ENCODE peak calls at places on chromosomes 11 and 22, in five cellular contexts. Z is cardiac muscle cell; N is GM12878; S is uterus; O is CD8-positive, alpha-beta T cell. K is an unnamed sample.

GRCh38 chr11:100887659-100888058 is 200.6 kb downstream of the ARHGAP42 start:
- DNase-seq in Z (no peak), N (no peak), S (no peak), O (no peak), K (no peak)

GRCh38 chr11:60242607-60243292 is at the start of gene MS4A4E:
- DNase-seq in Z (no peak), N (no peak), S (no peak), O (no peak), K (no peak)

GRCh38 chr11:78812513-78813293 is 238.0 kb upstream of the NARS2 start:
- DNase-seq in Z (no peak), N (no peak), S (no peak), O (no peak), K (no peak)

GRCh38 chr22:19577422-19577966 is 53.3 kb upstream of the CLDN5 start:
- DNase-seq in Z (no peak), N (no peak), S (no peak), O (no peak), K (no peak)

GRCh38 chr11:8726395-8726794 is 43.8 kb downstream of the RPL27A start:
- DNase-seq in Z (no peak), N (no peak), S (no peak), O (no peak), K (no peak)

GRCh38 chr11:29129850-29130249 is 887.0 kb downstream of the KCNA4 start:
- DNase-seq in Z (peak; percentile 38), N (no peak), S (no peak), O (no peak), K (no peak)

GRCh38 chr22:36868546-36868945 is 7.7 kb downstream of the NCF4 start:
- DNase-seq in Z (no peak), N (no peak), S (no peak), O (no peak), K (no peak)

GRCh38 chr22:21943571-21944448 is 8.8 kb downstream of the PPM1F start:
- DNase-seq in Z (no peak), N (no peak), S (no peak), O (no peak), K (no peak)

GRCh38 chr11:114524122-114524521 is 35.6 kb downstream of the NXPE1 start:
- DNase-seq in Z (no peak), N (no peak), S (no peak), O (no peak), K (no peak)

GRCh38 chr11:119377112-119377901 is 4.2 kb downstream of the USP2 start:
- DNase-seq in Z (no peak), N (no peak), S (no peak), O (no peak), K (no peak)

GRCh38 chr11:848380-848931 is 5.8 kb downstream of the TSPAN4 start:
- DNase-seq in Z (no peak), N (no peak), S (no peak), O (peak; percentile 67), K (no peak)

GRCh38 chr11:85530596-85530995 is 96.5 kb downstream of the DLG2 start:
- DNase-seq in Z (no peak), N (no peak), S (no peak), O (no peak), K (no peak)

GRCh38 chr11:122697636-122698167 is 42.2 kb downstream of the UBASH3B start:
- DNase-seq in Z (peak; percentile 70), N (no peak), S (no peak), O (peak; percentile 60), K (no peak)

GRCh38 chr11:61725632-61726280 is 26.7 kb upstream of the MYRF start:
- DNase-seq in Z (peak; percentile 18), N (no peak), S (no peak), O (no peak), K (no peak)

DNA sequence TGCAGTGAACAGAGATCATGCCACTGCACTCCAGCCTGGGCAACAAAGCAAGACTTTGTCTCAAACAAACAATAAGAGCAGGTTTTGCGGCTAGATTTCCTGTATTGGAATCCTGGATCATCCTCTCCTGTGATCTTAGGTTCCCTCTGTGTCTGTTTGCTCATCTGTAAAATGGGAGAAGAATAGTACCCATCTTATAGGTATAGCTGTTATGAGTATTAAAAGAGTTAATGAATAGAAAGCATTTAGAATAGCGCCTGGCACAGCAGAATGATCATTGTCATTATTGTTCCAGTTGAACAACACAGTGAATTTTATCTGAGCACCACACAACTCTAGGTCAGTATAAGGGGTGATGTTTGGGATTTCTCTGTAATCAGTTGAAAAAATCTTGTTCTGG is 10.8 kb downstream of the MARK2 start:
- DNase-seq in Z (no peak), N (no peak), S (no peak), O (no peak), K (no peak)
- H3K4me1 ChIP-seq in Z (peaks cover 12% of the 10 kb centered on the region), N (peaks cover 12% of the 10 kb centered on the region), S (peaks cover 4% of the 10 kb centered on the region), O (peaks cover 56% of the 10 kb centered on the region), K (peaks cover 50% of the 10 kb centered on the region)

GRCh38 chr22:31218565-31219262 is 6.6 kb downstream of the LIMK2 start:
- DNase-seq in Z (no peak), N (no peak), S (no peak), O (no peak), K (no peak)
- H3K27ac ChIP-seq in Z (no peak overlapping the region), N (peak overlapping the region; percentile 75), S (no peak overlapping the region), O (no peak overlapping the region), K (no peak overlapping the region)

DNA sequence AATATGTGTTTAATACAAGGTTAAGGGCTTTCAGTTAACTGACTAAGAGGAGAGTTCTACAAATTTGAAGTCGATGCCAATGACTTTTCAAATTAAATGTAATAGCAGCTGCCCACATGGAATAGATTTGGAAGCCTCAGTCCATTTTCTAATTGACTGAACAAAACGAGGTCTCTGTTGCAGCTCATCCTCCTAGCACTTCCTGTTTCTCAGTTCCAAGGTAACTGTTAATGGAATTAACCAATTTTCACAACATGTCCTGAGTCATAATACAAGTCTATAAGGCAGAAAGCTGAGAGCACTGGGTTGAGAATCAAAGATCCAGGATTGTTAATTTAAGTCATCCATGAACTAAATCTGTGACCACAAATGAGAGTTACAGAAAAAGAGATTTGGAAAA is 177.2 kb downstream of the OPCML start:
- DNase-seq in Z (no peak), N (no peak), S (no peak), O (no peak), K (no peak)
- H3K36me3 ChIP-seq in Z (no peaks in the 10 kb centered on the region), N (no peaks in the 10 kb centered on the region), S (no peaks in the 10 kb centered on the region), O (no peaks in the 10 kb centered on the region), K (no peaks in the 10 kb centered on the region)

GRCh38 chr11:2990617-2991476 is 1.3 kb downstream of the NAP1L4 start:
- DNase-seq in Z (no peak), N (no peak), S (no peak), O (peak; percentile 45), K (no peak)

GRCh38 chr11:2987881-2988280 is 4.2 kb downstream of the NAP1L4 start:
- DNase-seq in Z (no peak), N (no peak), S (no peak), O (peak; percentile 56), K (no peak)

GRCh38 chr11:2988361-2988762 is 3.8 kb downstream of the NAP1L4 start:
- DNase-seq in Z (no peak), N (no peak), S (no peak), O (no peak), K (no peak)

GRCh38 chr11:2989551-2989950 is 2.6 kb downstream of the NAP1L4 start:
- DNase-seq in Z (no peak), N (no peak), S (no peak), O (no peak), K (no peak)

DNA sequence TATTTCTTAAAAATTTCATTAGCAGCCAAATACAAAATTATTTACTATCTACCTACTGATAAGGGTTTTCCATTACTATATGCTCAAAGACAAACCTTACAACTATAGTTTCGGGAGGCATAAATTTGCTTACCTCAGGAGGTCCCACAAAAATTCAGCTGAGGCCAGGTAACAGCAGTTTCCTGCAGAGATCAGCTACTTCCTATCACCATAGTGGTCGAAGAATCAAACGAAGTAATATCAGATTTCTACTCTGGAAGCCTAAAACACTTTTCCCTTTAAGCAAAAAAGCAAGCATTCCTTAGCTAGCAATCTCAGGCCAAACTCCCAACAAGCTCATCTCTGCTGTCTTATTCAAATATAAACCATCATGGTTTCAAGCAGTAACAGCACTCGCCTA is 3.1 kb downstream of the NAP1L4 start:
- DNase-seq in Z (no peak), N (no peak), S (no peak), O (no peak), K (no peak)
- H3K4me1 ChIP-seq in Z (peaks cover 22% of the 10 kb centered on the region), N (peaks cover 6% of the 10 kb centered on the region), S (peaks cover 4% of the 10 kb centered on the region), O (peaks cover 51% of the 10 kb centered on the region), K (peaks cover 27% of the 10 kb centered on the region)

DNA sequence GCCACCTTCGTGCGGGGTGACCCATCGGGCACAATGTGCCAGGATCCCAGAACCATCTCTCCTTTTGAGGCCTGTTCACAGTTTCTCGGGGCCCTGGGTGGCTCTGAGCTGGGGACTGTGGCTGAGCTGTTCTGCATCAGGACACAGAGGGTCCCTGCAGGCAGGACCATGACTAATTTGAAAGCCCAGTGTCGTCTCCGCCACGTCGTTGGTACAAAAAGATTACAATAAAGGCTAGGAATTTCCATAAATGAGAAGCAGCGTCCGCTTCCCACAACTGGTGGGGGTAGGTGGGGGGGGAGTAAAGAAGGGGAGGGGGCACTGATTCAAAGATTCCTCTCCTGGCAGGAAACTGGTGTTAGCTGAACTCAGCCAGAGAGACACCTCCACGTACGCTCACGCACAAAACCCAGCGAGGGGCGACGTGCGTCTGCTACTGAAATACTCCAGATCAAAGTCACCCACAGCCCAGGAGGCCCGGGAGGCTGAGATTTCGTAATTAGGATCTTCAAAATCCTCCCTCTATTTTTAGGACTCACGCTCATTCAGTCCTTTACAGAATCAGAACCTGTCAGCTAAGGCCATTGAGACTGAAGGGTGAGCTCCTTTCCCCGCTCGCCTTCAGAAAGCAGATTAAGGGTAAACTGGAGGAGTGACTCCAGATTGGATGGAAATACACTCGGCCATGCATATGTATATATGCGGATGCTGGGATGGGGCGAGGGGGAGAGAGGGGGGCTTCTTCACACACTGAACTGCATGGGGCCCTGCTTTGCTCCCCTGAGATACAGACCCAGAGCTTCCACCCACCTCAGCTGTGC is 10.9 kb downstream of the MN1 start:
- DNase-seq in Z (no peak), N (no peak), S (no peak), O (no peak), K (no peak)
- H3K27ac ChIP-seq in Z (peak overlapping the region; percentile 94), N (no peak overlapping the region), S (no peak overlapping the region), O (no peak overlapping the region), K (peak overlapping the region; percentile 95)

DNA sequence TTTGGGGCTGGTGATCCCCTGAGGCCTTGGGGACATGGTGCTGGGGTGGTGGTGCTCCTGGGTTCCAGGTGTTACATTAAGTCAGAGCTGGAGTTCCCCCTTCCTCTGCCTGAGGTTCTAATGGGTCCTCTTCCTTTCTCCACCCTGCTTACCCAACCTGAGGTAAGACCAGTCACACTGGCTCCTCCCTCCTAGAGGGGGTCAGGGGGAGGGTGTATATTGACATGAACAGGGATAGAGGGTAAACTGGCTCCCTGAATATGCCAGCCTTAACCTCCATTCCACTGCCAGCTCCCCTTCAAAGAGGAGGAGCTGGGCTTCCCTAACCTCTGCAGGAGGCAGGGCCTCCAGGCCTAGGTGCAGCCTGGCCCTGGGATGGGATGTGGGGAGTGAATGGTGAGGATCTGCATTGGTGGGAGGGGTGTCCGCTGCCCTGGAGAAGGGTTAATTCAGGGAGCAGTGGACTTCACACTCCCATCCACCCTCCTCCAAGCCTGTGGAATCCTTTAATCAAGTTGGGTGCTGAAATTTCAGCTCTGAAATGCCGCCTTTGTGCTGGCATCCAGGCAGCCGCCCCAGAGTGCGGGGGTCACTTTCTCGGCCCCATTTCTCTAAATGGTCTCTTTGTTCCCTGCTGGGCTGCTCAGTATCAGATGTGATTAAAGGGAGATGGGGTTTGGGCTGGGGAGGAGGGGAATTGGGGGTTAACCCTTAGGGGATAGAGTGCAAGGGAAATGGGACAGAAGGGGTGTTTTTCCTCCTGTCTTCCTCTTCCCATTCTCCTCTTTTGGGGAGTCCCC is 15.2 kb downstream of the POLR2F start:
- DNase-seq in Z (no peak), N (no peak), S (no peak), O (no peak), K (no peak)
- H3K36me3 ChIP-seq in Z (peaks cover 6% of the 10 kb centered on the region), N (peaks cover 17% of the 10 kb centered on the region), S (no peaks in the 10 kb centered on the region), O (peaks cover 13% of the 10 kb centered on the region), K (peaks cover 15% of the 10 kb centered on the region)